ENCODE peak calls at places on chromosome 15, in eight cellular contexts. Y is uterus, V is AG04450, R is fibroblast of pulmonary artery, G is psoas muscle, O is A549, Z is IMR-90, C is fibroblast of mammary gland. X is an unnamed sample.

GRCh38 chr15:64461577-64462162 is 1.3 kb downstream of the ZNF609 start:
- DNase-seq in C (no peak), Y (no peak), R (peak), G (no peak), V (no peak), O (peak), Z (peak), X (peak)

GRCh38 chr15:69034352-69034751 is 19.9 kb downstream of the NOX5 start:
- DNase-seq in C (peak), R (peak), O (no peak), G (no peak), Y (no peak), V (peak), Z (peak), X (peak)

GRCh38 chr15:39153718-39154117 is 427.2 kb upstream of the THBS1 start:
- DNase-seq in C (peak), V (no peak), G (no peak), O (no peak), R (no peak), Y (no peak), Z (peak), X (peak)

GRCh38 chr15:73991260-73991659 is 835 bp downstream of the STOML1 start:
- DNase-seq in R (peak), Y (peak), V (no peak), C (peak), O (no peak), Z (no peak), G (peak), X (peak)

GRCh38 chr15:74873756-74874424 is 725 bp upstream of the SCAMP2 start:
- DNase-seq in C (peak), R (peak), Z (no peak), Y (peak), G (no peak), V (no peak), O (peak), X (peak)

GRCh38 chr15:64464271-64465005 is 4.1 kb downstream of the ZNF609 start:
- DNase-seq in Z (peak), R (peak), G (no peak), Y (peak), O (no peak), V (no peak), C (peak), X (peak)

GRCh38 chr15:69434679-69435078 is 17.9 kb upstream of the RPLP1 start:
- DNase-seq in G (no peak), Z (no peak), C (no peak), O (no peak), Y (no peak), V (no peak), R (no peak), X (no peak)

GRCh38 chr15:60781211-60781713 is 302.3 kb upstream of the ICE2 start:
- DNase-seq in Y (no peak), C (no peak), V (no peak), O (no peak), Z (no peak), R (no peak), G (no peak), X (no peak)

GRCh38 chr15:101615986-101616848 is 36.0 kb downstream of the TM2D3 start:
- DNase-seq in R (peak), C (peak), Y (peak), V (no peak), G (peak), Z (peak), O (peak), X (peak)

GRCh38 chr15:52284164-52284563 is 11.4 kb downstream of the MYO5C start:
- DNase-seq in Z (peak), Y (no peak), O (peak), C (peak), G (no peak), R (peak), V (peak), X (no peak)

GRCh38 chr15:82647045-82647834 is at the start of gene CPEB1:
- DNase-seq in G (peak), Y (peak), O (peak), C (peak), R (peak), Z (peak), V (no peak), X (peak)

GRCh38 chr15:72353266-72353665 is 22.5 kb downstream of the HEXA start:
- DNase-seq in C (peak), O (no peak), Z (peak), Y (no peak), G (no peak), V (no peak), R (no peak), X (no peak)

GRCh38 chr15:97944724-97945123 is 15.8 kb upstream of the ARRDC4 start:
- DNase-seq in V (no peak), G (no peak), O (no peak), Y (no peak), Z (no peak), R (no peak), C (no peak), X (no peak)

GRCh38 chr15:74716647-74717046 is 8.7 kb downstream of the CYP1A1 start:
- DNase-seq in C (peak), R (peak), Z (no peak), O (no peak), G (no peak), Y (no peak), V (no peak), X (no peak)

GRCh38 chr15:58551764-58552504 is 120.1 kb downstream of the LIPC start:
- DNase-seq in Y (peak), V (peak), R (peak), O (no peak), Z (peak), C (peak), G (no peak), X (peak)

GRCh38 chr15:77837649-77838025 is 204.9 kb upstream of the LINGO1 start:
- DNase-seq in Y (no peak), G (no peak), Z (no peak), C (no peak), O (no peak), R (no peak), V (no peak), X (no peak)

GRCh38 chr15:31974855-31975421 is 55.4 kb upstream of the CHRNA7 start:
- DNase-seq in R (peak), G (no peak), Z (peak), O (peak), V (no peak), Y (no peak), C (peak), X (peak)

DNA sequence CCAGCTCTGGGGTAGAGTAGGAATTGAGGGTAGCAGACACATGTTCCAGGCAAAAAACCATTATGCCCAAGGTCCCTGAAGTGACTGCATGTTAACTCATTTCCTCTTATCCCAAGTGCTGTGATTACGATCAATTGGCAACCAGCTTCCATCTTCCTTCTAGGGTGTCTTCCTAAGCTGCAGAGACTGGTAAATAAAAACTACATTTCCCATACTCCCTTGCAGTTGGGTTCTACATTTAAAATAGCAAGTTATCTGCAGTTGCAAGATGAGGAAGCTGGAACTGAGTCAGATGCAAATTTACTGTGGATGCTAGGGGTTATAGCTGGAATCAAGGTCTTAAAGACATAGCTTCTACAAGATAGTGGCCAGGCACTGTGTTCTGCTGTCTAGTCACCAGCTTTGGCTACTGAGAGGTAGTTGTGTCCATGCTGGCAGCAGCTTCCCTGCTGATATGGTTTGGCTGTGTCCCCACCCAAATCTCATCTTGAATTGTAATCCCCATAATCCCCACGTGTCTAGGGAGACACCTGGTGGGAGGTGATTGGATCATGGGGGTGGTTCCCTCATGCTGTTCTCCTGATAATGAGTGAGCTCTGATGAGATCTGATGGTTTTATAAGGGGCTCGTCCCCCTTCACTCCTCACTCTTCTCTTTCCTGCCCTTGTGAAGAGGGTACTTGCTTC is 51.3 kb upstream of the FBN1 start:
- DNase-seq in Z (peak), C (peak), Y (no peak), G (no peak), R (peak), O (no peak), V (no peak), X (no peak)
- TF ChIP-seq CTCF in Z (no peak), C (no peak), Y (no peak), G (no peak), R (no peak), O (no peak), V (no peak), X (no peak)

GRCh38 chr15:45185069-45185779 is 2.5 kb downstream of the SHF start:
- DNase-seq in R (no peak), C (no peak), G (no peak), Z (no peak), V (no peak), Y (no peak), O (no peak), X (no peak)

GRCh38 chr15:45187894-45188830 is at the start of gene SHF:
- DNase-seq in R (peak), Y (peak), Z (peak), O (peak), V (peak), G (peak), C (no peak), X (peak)

GRCh38 chr15:45187578-45187893 is 230 bp downstream of the SHF start:
- DNase-seq in V (no peak), R (no peak), C (no peak), Z (no peak), G (no peak), Y (no peak), O (no peak), X (no peak)

GRCh38 chr15:45185903-45186770 is 1.6 kb downstream of the SHF start:
- DNase-seq in C (no peak), O (no peak), G (no peak), Z (peak), R (no peak), Y (no peak), V (no peak), X (peak)

DNA sequence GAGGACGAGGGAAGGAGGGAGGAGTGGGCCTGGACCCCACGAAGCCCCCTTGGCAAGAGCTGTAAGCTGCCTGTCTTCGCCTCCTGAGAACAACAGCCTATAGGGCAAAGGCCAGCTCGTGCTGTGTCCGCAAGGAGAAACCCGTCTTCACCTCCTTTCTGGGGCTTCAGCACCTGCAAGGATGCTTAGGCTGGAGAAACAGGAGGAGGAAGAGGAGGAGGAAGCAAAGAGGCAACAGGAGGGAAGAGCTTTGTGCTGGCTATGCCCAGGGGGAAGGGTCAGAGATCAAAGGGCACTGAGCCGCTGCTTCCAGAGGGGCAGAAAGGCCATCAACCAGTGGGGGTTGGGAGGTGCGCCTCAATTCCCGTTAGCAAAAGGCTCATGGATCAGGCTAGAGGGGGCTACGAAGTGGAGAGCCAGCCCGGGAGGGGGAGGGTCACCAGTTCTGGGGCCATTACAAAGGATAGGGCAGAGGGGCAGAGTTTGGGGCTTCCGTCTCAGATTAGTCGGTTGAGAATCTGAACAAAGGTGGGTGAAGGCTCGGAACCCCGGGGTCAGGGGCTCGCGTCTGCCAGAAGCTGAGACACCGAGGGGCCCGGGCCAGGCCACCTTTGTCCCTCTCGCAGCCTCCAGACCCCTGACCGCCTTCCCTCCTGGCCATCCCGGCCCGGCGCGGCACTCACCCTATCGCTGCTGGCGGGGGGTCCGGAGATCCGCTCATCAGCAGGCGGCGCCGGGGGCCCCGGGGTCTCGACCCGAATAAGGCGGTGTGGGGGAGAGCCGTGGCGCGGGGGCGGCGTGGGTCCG is 792 bp downstream of the SHF start:
- DNase-seq in Y (no peak), Z (no peak), R (no peak), V (no peak), O (no peak), G (no peak), C (no peak), X (no peak)
- H3K4me3 ChIP-seq in Y (peak), Z (peak), R (peak), V (peak), O (peak), G (peak), C (peak), X (peak)

DNA sequence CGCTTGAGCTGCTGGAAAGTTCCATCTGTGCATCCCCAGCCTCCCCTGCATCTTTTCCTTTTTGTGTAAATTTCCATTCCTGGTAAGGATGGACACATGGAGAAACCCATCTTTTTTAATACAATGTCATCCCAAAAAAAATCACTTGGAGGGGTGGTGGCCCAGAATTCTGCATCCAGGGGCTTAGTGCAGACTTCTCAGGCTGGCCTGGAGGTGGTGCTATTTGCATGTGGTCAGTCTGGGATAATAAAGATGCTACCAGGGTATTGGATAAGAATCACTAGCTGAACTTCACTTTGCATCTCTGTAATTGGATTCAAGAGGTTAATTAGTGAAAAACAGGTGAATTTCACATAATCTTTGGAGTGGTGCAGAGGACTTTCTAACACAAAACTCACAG is 1.8 kb upstream of the ZSCAN2 start:
- DNase-seq in R (peak), C (peak), O (peak), Z (peak), Y (peak), V (peak), G (no peak), X (peak)
- TF ChIP-seq CTCF in R (peak), C (peak), O (peak), Z (peak), Y (peak), V (peak), G (peak), X (peak)

DNA sequence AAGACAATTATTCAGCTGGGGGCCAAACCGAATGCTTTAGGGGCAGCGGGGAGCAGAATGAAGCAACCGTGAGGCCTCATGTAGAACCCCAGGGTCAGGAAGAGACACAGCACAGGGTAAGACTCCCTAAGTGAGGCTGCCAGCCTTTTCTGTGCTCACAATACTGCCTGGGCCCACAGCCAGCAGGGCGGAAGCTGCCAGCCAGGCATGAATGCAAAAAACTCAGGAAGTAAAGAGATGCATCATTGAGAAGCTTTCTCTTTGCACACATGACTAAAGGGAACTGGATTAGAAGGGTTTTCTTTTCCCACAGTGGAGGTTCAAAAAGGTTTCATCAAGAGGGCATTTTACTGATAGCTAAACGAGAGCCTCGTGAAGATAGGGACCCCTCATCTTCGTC is 33.3 kb downstream of the CA12 start:
- DNase-seq in C (peak), R (peak), G (peak), Z (peak), O (peak), V (no peak), Y (no peak), X (peak)
- H3K4me3 ChIP-seq in C (no peak), R (no peak), G (no peak), Z (no peak), O (no peak), V (no peak), Y (no peak), X (no peak)

GRCh38 chr15:53974813-53975212 is 3.4 kb upstream of the UNC13C start:
- DNase-seq in Z (no peak), R (no peak), C (no peak), O (peak), Y (no peak), G (no peak), V (no peak), X (no peak)

GRCh38 chr15:53974121-53974520 is 4.1 kb upstream of the UNC13C start:
- DNase-seq in Z (no peak), C (no peak), O (no peak), V (no peak), Y (no peak), R (no peak), G (no peak), X (no peak)

GRCh38 chr15:53979051-53979788 is 979 bp downstream of the UNC13C start:
- DNase-seq in V (no peak), G (no peak), Y (no peak), R (no peak), Z (no peak), C (no peak), O (no peak), X (no peak)

GRCh38 chr15:53978248-53978906 is at the start of gene UNC13C:
- DNase-seq in O (peak), C (no peak), G (peak), Y (no peak), Z (no peak), V (no peak), R (no peak), X (no peak)

DNA sequence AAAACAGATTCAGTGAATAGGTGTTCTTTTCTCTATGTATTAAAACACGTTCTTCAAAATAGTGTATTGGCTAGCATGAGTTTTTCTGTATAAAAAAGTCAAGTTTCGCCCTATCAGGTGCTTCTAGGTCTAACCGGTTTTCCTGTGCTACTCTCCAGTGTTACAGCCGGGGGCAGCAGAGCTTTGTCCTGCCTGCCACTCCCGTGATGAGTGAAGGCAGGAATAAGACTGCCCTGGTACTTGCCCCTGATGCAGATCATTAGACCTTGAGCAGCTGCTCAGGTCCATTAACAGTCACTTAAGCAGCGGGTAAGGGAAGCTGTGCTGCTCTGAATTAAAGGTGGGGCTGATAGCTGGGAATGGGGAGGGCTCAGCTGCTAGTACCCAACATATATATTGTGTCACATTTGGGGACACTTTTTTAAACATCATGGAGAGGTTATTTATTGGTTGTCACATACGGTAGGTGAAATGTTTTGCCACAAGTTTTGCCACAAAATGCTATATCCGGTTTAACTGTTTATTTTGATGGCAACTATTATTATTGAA is 1.3 kb upstream of the UNC13C start:
- DNase-seq in Z (no peak), G (peak), R (no peak), V (no peak), C (no peak), O (peak), Y (no peak), X (no peak)
- TF ChIP-seq CTCF in Z (no peak), G (no peak), R (no peak), V (no peak), C (no peak), O (peak), Y (no peak), X (no peak)

GRCh38 chr15:66738116-66738515 is 36.1 kb downstream of the SMAD6 start:
- DNase-seq in G (no peak), O (no peak), R (no peak), Z (no peak), V (no peak), C (no peak), Y (no peak), X (no peak)

GRCh38 chr15:66733976-66734375 is 31.9 kb downstream of the SMAD6 start:
- DNase-seq in Y (no peak), R (no peak), V (no peak), C (no peak), O (no peak), G (peak), Z (no peak), X (no peak)

GRCh38 chr15:66737243-66738010 is 35.4 kb downstream of the SMAD6 start:
- DNase-seq in G (no peak), Z (no peak), O (no peak), Y (no peak), R (no peak), C (no peak), V (no peak), X (no peak)

GRCh38 chr15:66734961-66735908 is 33.2 kb downstream of the SMAD6 start:
- DNase-seq in Z (no peak), O (no peak), R (no peak), V (no peak), C (peak), Y (no peak), G (peak), X (no peak)

DNA sequence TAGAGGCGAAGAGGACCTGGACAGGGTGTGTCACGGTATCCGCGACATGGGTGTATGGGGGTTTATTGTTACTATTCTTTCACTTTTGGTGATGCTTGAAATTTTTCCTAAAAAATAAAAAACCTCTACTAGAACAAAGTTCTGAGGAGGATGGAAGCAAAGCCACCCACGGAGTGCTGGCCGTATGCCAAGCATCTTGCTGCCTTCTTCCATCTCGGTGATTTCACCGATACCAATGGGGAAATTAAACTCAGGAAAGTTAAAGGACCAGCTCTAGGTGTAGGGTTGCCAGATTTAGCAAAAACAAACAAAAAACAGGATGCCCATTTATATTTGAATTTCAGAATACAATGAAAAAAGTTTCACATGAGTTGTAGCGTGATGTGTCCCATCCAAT is 33.9 kb downstream of the SMAD6 start:
- DNase-seq in C (peak), Y (peak), O (no peak), V (no peak), Z (no peak), G (peak), R (peak), X (no peak)
- H3K4me3 ChIP-seq in C (no peak), Y (no peak), O (no peak), V (no peak), Z (no peak), G (no peak), R (no peak), X (no peak)

X was measured in AG10803.